ENCODE peak calls at places on chromosome 12, in five cellular contexts. J is kidney tubule cell, Y is Panc1, O is pancreas, Z is heart left ventricle. X is an unnamed sample.
A peak's percentile ranks its signal among the peaks of the same experiment; 100 is the strongest.

GRCh38 chr12:75560167-75560566 is 48.8 kb upstream of the KRR1 start:
- DNase-seq in J (peak; percentile 39), Y (no peak), O (no peak), Z (no peak), X (no peak)

GRCh38 chr12:112303004-112303403 is 79.2 kb downstream of the HECTD4 start:
- DNase-seq in J (peak; percentile 79), Y (no peak), O (no peak), Z (no peak), X (no peak)

GRCh38 chr12:77572371-77572770 is 258.3 kb upstream of the NAV3 start:
- DNase-seq in J (no peak), Y (no peak), O (no peak), Z (no peak), X (no peak)

GRCh38 chr12:77940011-77940423 is 109.3 kb downstream of the NAV3 start:
- DNase-seq in J (peak; percentile 97), Y (peak; percentile 70), O (no peak), Z (no peak), X (no peak)

GRCh38 chr12:68042212-68042699 is 53.0 kb downstream of the IFNG-AS1 start:
- DNase-seq in J (peak; percentile 28), Y (no peak), O (no peak), Z (no peak), X (no peak)

GRCh38 chr12:103688659-103689058 is 101.6 kb downstream of the STAB2 start:
- DNase-seq in J (no peak), Y (no peak), O (no peak), Z (no peak), X (no peak)

GRCh38 chr12:575948-576612 is 87.2 kb downstream of the NINJ2 start:
- DNase-seq in J (peak; percentile 69), Y (peak; percentile 24), O (peak; percentile 88), Z (peak; percentile 77), X (no peak)

GRCh38 chr12:26138860-26139259 is 14.0 kb upstream of the BHLHE41 start:
- DNase-seq in J (no peak), Y (no peak), O (no peak), Z (no peak), X (no peak)

GRCh38 chr12:105281694-105282049 is 45.7 kb upstream of the APPL2 start:
- DNase-seq in J (peak; percentile 14), Y (no peak), O (no peak), Z (no peak), X (no peak)

GRCh38 chr12:7602287-7602686 is 63.4 kb downstream of the APOBEC1 start:
- DNase-seq in J (peak; percentile 33), Y (no peak), O (no peak), Z (no peak), X (no peak)

GRCh38 chr12:132604108-132605054 is 6.0 kb downstream of the LRCOL1 start:
- DNase-seq in J (no peak), Y (no peak), O (peak; percentile 20), Z (peak; percentile 66), X (no peak)

GRCh38 chr12:57621497-57622292 is 10.5 kb downstream of the ARHGEF25 start:
- DNase-seq in J (peak; percentile 26), Y (no peak), O (peak; percentile 85), Z (no peak), X (no peak)

GRCh38 chr12:27331927-27332324 is 710 bp upstream of the BMAL2 start:
- DNase-seq in J (peak; percentile 34), Y (no peak), O (no peak), Z (no peak), X (no peak)

GRCh38 chr12:79842630-79843029 is 92.3 kb downstream of the PPP1R12A start:
- DNase-seq in J (no peak), Y (no peak), O (no peak), Z (no peak), X (no peak)

GRCh38 chr12:56029166-56029519 is 8.3 kb downstream of the IKZF4 start:
- DNase-seq in J (no peak), Y (no peak), O (no peak), Z (no peak), X (no peak)

GRCh38 chr12:107349008-107349747 is 255.8 kb upstream of the CRY1 start:
- DNase-seq in J (peak; percentile 100), Y (peak; percentile 27), O (no peak), Z (no peak), X (no peak)

GRCh38 chr12:118402251-118402650 is 25.9 kb downstream of the SUDS3 start:
- DNase-seq in J (peak; percentile 81), Y (no peak), O (no peak), Z (no peak), X (no peak)